ENCODE peak calls at places on chromosome 3, in ten cellular contexts. E, Y, P, C, S, Q, J, I, A and L are unnamed samples.

GRCh38 chr3:142174559-142174958 is 25.2 kb upstream of the TFDP2 start:
- ATAC-seq in A (no peak), J (no peak), S (no peak), E (no peak), Y (no peak), C (no peak), Q (no peak), I (no peak), P (no peak), L (no peak)

GRCh38 chr3:44530957-44531356 is 24.0 kb upstream of the ZKSCAN7 start:
- ATAC-seq in P (no peak), J (no peak), C (no peak), S (no peak), I (no peak), Y (no peak), E (no peak), Q (no peak), A (no peak), L (no peak)

GRCh38 chr3:190579514-190580137 is 65.7 kb downstream of the IL1RAP start:
- ATAC-seq in C (no peak), Q (no peak), I (no peak), A (no peak), J (no peak), Y (no peak), P (no peak), E (peak; percentile 52), S (no peak), L (no peak)

GRCh38 chr3:179108091-179108490 is 36.5 kb upstream of the ZMAT3 start:
- ATAC-seq in Y (no peak), E (no peak), J (no peak), C (no peak), S (no peak), Q (no peak), A (no peak), I (no peak), P (no peak), L (no peak)

GRCh38 chr3:165192610-165193192 is 3.5 kb downstream of the SLITRK3 start:
- ATAC-seq in S (no peak), Q (no peak), Y (no peak), C (no peak), I (no peak), E (no peak), P (no peak), A (no peak), J (no peak), L (no peak)

GRCh38 chr3:5053021-5053831 is 68.9 kb upstream of the ARL8B start:
- ATAC-seq in S (peak; percentile 44), C (peak; percentile 16), Q (no peak), Y (no peak), P (no peak), E (no peak), I (peak; percentile 48), A (no peak), J (peak; percentile 55), L (no peak)

GRCh38 chr3:129282727-129283327 is 4.2 kb downstream of the HMCES start:
- ATAC-seq in Y (no peak), C (no peak), J (no peak), I (no peak), S (no peak), A (no peak), Q (no peak), E (no peak), P (no peak), L (no peak)

GRCh38 chr3:1609416-1609815 is 489.2 kb upstream of the CNTN4 start:
- ATAC-seq in S (no peak), C (no peak), I (no peak), Q (no peak), A (no peak), J (no peak), E (no peak), P (no peak), Y (no peak), L (no peak)

GRCh38 chr3:46549408-46549904 is 16.6 kb downstream of the LRRC2 start:
- ATAC-seq in P (no peak), Y (no peak), Q (no peak), C (no peak), S (no peak), A (no peak), J (no peak), I (no peak), E (no peak), L (no peak)

GRCh38 chr3:83092521-83093221 is 1331.2 kb upstream of the GBE1 start:
- ATAC-seq in J (no peak), A (peak; percentile 96), Q (no peak), P (no peak), S (no peak), E (no peak), I (peak; percentile 68), C (peak; percentile 71), Y (no peak), L (no peak)

GRCh38 chr3:65439641-65440040 is 599.1 kb downstream of the MAGI1 start:
- ATAC-seq in I (peak; percentile 61), S (peak; percentile 63), P (no peak), C (peak; percentile 84), A (peak; percentile 50), E (peak; percentile 93), J (peak; percentile 80), Y (no peak), Q (peak; percentile 80), L (peak; percentile 65)

GRCh38 chr3:71045917-71046282 is 537.6 kb downstream of the FOXP1 start:
- ATAC-seq in Y (no peak), C (no peak), J (no peak), S (no peak), A (no peak), Q (no peak), P (no peak), E (no peak), I (no peak), L (no peak)

GRCh38 chr3:43629254-43629653 is 7.4 kb upstream of the ANO10 start:
- ATAC-seq in P (no peak), E (no peak), I (no peak), A (no peak), C (no peak), J (no peak), Q (no peak), S (no peak), Y (no peak), L (no peak)

GRCh38 chr3:72639736-72640135 is 208.5 kb downstream of the SHQ1 start:
- ATAC-seq in P (peak; percentile 45), A (no peak), Y (peak; percentile 72), J (no peak), Q (no peak), C (no peak), I (no peak), E (no peak), S (no peak), L (no peak)

GRCh38 chr3:123297627-123297899 is 95.8 kb downstream of the SEC22A start:
- ATAC-seq in S (no peak), I (no peak), A (no peak), Q (no peak), J (no peak), Y (no peak), C (no peak), E (no peak), P (no peak), L (no peak)

GRCh38 chr3:81864273-81864672 is 102.8 kb upstream of the GBE1 start:
- ATAC-seq in I (peak; percentile 49), S (no peak), C (peak; percentile 86), Q (no peak), Y (no peak), A (no peak), J (no peak), P (no peak), E (no peak), L (no peak)

DNA sequence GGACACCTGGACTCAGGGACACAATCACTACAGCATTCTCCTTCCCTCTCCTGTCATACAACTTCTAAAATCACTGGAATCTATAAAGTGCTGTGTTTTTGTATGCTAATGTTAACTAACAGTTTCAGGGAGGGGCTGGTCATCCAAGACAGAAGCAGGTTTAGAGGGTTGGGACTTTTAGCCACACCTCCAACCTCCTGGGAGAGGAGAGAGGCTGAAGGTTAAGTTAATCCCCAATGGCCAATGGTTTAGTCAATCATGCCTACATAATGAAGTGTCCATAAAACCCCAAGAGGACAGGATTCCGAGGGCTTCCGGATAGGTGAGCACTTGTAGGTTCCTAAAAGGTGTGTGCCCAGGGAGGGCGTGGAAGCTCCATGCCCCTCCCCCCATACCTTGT is 219.3 kb upstream of the CTNNB1 start:
- ATAC-seq in P (no peak), A (no peak), Q (no peak), S (no peak), I (no peak), C (no peak), Y (no peak), J (no peak), E (no peak), L (no peak)
- H3K27me3 ChIP-seq in P (no peaks in the 10 kb centered on the region), A (no peaks in the 10 kb centered on the region), Q (no peaks in the 10 kb centered on the region), S (no peaks in the 10 kb centered on the region), I (no peaks in the 10 kb centered on the region), C (no peaks in the 10 kb centered on the region), Y (peaks cover 8% of the 10 kb centered on the region), J (no peaks in the 10 kb centered on the region), E (no peaks in the 10 kb centered on the region), L (no peaks in the 10 kb centered on the region)

GRCh38 chr3:69888946-69889315 is 110.6 kb upstream of the SAMMSON start:
- ATAC-seq in Y (no peak), E (no peak), A (no peak), S (no peak), J (no peak), C (no peak), I (no peak), P (no peak), Q (no peak), L (no peak)
- H3K27ac ChIP-seq in Y (no peak overlapping the region), E (no peak overlapping the region), A (no peak overlapping the region), S (no peak overlapping the region), J (no peak overlapping the region), C (no peak overlapping the region), I (no peak overlapping the region), P (no peak overlapping the region), Q (no peak overlapping the region), L (no peak overlapping the region)

GRCh38 chr3:14785207-14786155 is 33.3 kb upstream of the FGD5 start:
- ATAC-seq in C (no peak), E (no peak), Q (no peak), I (no peak), S (no peak), P (no peak), A (no peak), J (no peak), Y (no peak), L (peak; percentile 22)
- H3K27me3 ChIP-seq in C (no peaks in the 10 kb centered on the region), E (peaks cover 33% of the 10 kb centered on the region), Q (no peaks in the 10 kb centered on the region), I (peaks cover 3% of the 10 kb centered on the region), S (no peaks in the 10 kb centered on the region), P (no peaks in the 10 kb centered on the region), A (no peaks in the 10 kb centered on the region), J (no peaks in the 10 kb centered on the region), Y (no peaks in the 10 kb centered on the region), L (peaks cover 36% of the 10 kb centered on the region)

DNA sequence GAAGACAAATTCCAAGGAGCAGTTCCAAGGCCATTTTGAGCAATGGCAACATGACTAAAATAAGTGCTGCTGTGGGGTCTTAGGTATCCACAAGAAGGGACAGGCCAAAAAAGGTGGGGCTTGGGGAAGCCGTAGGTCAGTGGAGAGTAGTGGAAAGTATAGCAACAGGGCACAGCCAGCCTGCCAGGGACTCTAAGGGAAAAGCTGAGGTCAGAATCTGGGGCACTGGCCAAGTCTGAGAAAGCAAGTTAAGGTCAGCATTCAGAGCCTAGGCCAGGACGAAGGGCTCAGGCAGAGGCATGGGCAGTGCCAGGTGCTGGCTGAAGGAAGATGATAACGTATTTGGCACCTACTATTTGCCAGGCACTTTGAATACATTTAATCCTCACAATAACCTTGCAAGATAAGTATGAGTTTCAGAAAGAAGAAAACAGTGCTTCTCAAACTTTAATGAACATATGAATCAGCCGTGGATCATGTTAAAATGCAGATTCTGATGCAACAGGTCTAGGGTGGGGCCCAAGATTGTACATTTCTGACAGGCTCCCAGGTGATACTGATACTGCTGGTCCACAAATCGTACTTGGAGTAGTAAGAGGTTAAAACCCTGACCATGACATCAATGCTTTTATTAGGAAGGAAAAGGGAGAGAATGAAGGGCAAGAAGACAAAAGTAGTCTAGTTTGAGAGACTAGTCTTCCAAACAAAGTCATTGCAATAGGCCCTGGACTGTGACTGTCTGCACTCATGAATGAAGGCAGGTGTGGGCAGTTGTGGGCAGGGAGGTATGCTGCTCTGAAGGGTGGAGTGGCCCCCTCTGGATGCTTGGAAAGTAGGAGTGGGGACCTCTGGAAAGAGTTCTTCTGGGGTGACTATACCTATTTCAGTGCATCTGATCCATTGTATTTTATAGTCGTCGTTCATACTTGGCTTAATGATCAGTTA is 106.3 kb upstream of the ANKRD28 start:
- ATAC-seq in I (no peak), P (no peak), S (peak; percentile 89), J (peak; percentile 88), A (peak; percentile 95), E (peak; percentile 96), Y (no peak), Q (peak; percentile 83), C (no peak), L (peak; percentile 67)
- H3K27ac ChIP-seq in I (no peak overlapping the region), P (no peak overlapping the region), S (peak overlapping the region; percentile 97), J (peak overlapping the region; percentile 86), A (peak overlapping the region; percentile 82), E (peak overlapping the region; percentile 83), Y (no peak overlapping the region), Q (peak overlapping the region; percentile 39), C (no peak overlapping the region), L (peak overlapping the region; percentile 84)